ENCODE peak calls at places on chromosomes 2 and 18, in four cellular contexts. M is SK-N-SH, Q is GM12878, I is K562. Y is an unnamed sample.
A peak's percentile ranks its signal among the peaks of the same experiment; 100 is the strongest.

GRCh38 chr2:63849381-63850203 is 7.9 kb downstream of the UGP2 start:
- DNase-seq in Q (no peak), M (no peak), I (no peak), Y (peak; percentile 49)

GRCh38 chr2:143705108-143705686 is 576.0 kb downstream of the ARHGAP15 start:
- DNase-seq in M (no peak), I (no peak), Q (no peak), Y (no peak)

GRCh38 chr2:150280255-150280654 is 207.2 kb downstream of the RND3 start:
- DNase-seq in M (no peak), Q (no peak), I (no peak), Y (no peak)

GRCh38 chr2:101706819-101707177 is 9.3 kb downstream of the MAP4K4 start:
- DNase-seq in Q (peak; percentile 27), M (no peak), I (no peak), Y (no peak)

GRCh38 chr2:53600835-53601234 is 166.8 kb upstream of the CHAC2 start:
- DNase-seq in I (no peak), Q (no peak), M (no peak), Y (no peak)

GRCh38 chr2:11993749-11994148 is 247.3 kb downstream of the LPIN1 start:
- DNase-seq in Q (no peak), I (peak; percentile 30), M (no peak), Y (no peak)

GRCh38 chr2:64945973-64946736 is 43.0 kb upstream of the SLC1A4 start:
- DNase-seq in Q (peak; percentile 79), I (no peak), M (no peak), Y (no peak)

GRCh38 chr2:32900246-32901000 is 46.3 kb upstream of the LTBP1 start:
- DNase-seq in M (no peak), Q (no peak), I (no peak), Y (no peak)

GRCh38 chr2:41933585-41934322 is 114.1 kb upstream of the PKDCC start:
- DNase-seq in I (no peak), M (no peak), Q (no peak), Y (no peak)

GRCh38 chr2:120480346-120480902 is 134.5 kb downstream of the INHBB start:
- DNase-seq in I (no peak), Q (no peak), M (no peak), Y (no peak)

GRCh38 chr2:202704248-202704647 is 69.5 kb downstream of the FAM117B start:
- DNase-seq in Q (no peak), I (no peak), M (no peak), Y (no peak)

GRCh38 chr2:204664708-204665121 is 119.4 kb downstream of the PARD3B start:
- DNase-seq in I (no peak), M (no peak), Q (no peak), Y (no peak)

GRCh38 chr2:129129087-129129486 is 810.4 kb upstream of the HS6ST1 start:
- DNase-seq in I (no peak), Q (no peak), M (no peak), Y (no peak)

GRCh38 chr2:144402282-144402681 is 117.6 kb downstream of the ZEB2 start:
- DNase-seq in Q (no peak), M (peak; percentile 8), I (no peak), Y (no peak)

GRCh38 chr18:66742832-66743231 is 138.9 kb upstream of the CDH19 start:
- DNase-seq in Q (no peak), I (no peak), M (no peak), Y (no peak)

GRCh38 chr18:76376668-76377358 is 118.2 kb downstream of the ZNF516 start:
- DNase-seq in M (no peak), I (peak; percentile 13), Q (no peak), Y (no peak)

GRCh38 chr2:219026946-219027345 is 14.4 kb downstream of the CFAP65 start:
- DNase-seq in Q (no peak), I (no peak), M (no peak), Y (no peak)

GRCh38 chr2:3046170-3046865 is 331.3 kb downstream of the EIPR1 start:
- DNase-seq in I (no peak), Q (no peak), M (no peak), Y (no peak)

GRCh38 chr18:54261894-54262293 is 7.4 kb upstream of the POLI start:
- DNase-seq in Q (peak; percentile 85), I (peak; percentile 60), M (no peak), Y (no peak)

GRCh38 chr2:193847140-193847539 is 1652.4 kb upstream of the TMEFF2 start:
- DNase-seq in M (no peak), I (no peak), Q (no peak), Y (no peak)

GRCh38 chr18:31942301-31942998 is 478 bp downstream of the TRAPPC8 start:
- DNase-seq in M (peak; percentile 58), Q (no peak), I (peak; percentile 76), Y (peak; percentile 29)

GRCh38 chr18:7683753-7684152 is 116.6 kb downstream of the PTPRM start:
- DNase-seq in I (no peak), Q (no peak), M (no peak), Y (peak; percentile 54)

GRCh38 chr2:236295481-236295880 is 31.3 kb upstream of the ASB18 start:
- DNase-seq in M (no peak), Q (no peak), I (no peak), Y (no peak)

GRCh38 chr2:202941771-202942170 is 29.7 kb downstream of the CARF start:
- DNase-seq in M (no peak), Q (no peak), I (no peak), Y (no peak)

GRCh38 chr2:96427917-96428316 is 77.2 kb downstream of the NEURL3 start:
- DNase-seq in M (no peak), Q (no peak), I (no peak), Y (no peak)

GRCh38 chr2:118994172-118994700 is 52.2 kb downstream of the MARCO start:
- DNase-seq in M (no peak), Q (no peak), I (no peak), Y (no peak)

GRCh38 chr18:75455249-75456183 is 28.0 kb upstream of the SMIM21 start:
- DNase-seq in I (no peak), M (peak; percentile 40), Q (no peak), Y (peak; percentile 63)

GRCh38 chr2:240732184-240732583 is 40.5 kb downstream of the AQP12A start:
- DNase-seq in I (no peak), M (no peak), Q (no peak), Y (no peak)

GRCh38 chr2:104429978-104430740 is 423.8 kb upstream of the POU3F3 start:
- DNase-seq in M (no peak), I (no peak), Q (no peak), Y (no peak)

GRCh38 chr2:96153291-96153713 is 8.1 kb upstream of the DUSP2 start:
- DNase-seq in M (peak; percentile 25), I (no peak), Q (no peak), Y (no peak)

GRCh38 chr2:69505710-69506109 is 68.5 kb upstream of the NFU1 start:
- DNase-seq in M (no peak), Q (no peak), I (no peak), Y (no peak)

GRCh38 chr2:202072226-202072625 is 829 bp upstream of the KIAA2012 start:
- DNase-seq in I (no peak), M (peak; percentile 29), Q (no peak), Y (no peak)

GRCh38 chr18:2846638-2847340 is at the start of gene EMILIN2:
- DNase-seq in Q (no peak), M (peak; percentile 63), I (peak; percentile 58), Y (peak; percentile 56)

GRCh38 chr2:232435805-232436204 is 20.1 kb upstream of the ALPI start:
- DNase-seq in Q (no peak), I (no peak), M (peak; percentile 5), Y (no peak)

GRCh38 chr2:240455227-240455718 is 19.8 kb downstream of the GPC1 start:
- DNase-seq in Q (no peak), I (no peak), M (no peak), Y (no peak)

GRCh38 chr18:60246606-60247005 is 126.0 kb downstream of the MC4R start:
- DNase-seq in Q (no peak), I (no peak), M (no peak), Y (no peak)

GRCh38 chr2:218217366-218218309 is 649 bp downstream of the ARPC2 start:
- DNase-seq in I (peak; percentile 36), M (peak; percentile 11), Q (no peak), Y (peak; percentile 38)

GRCh38 chr18:79068946-79069791 is at the start of gene ATP9B:
- DNase-seq in Q (peak; percentile 88), I (peak; percentile 92), M (peak; percentile 98), Y (peak; percentile 98)

GRCh38 chr18:42474577-42474976 is 519.5 kb downstream of the PIK3C3 start:
- DNase-seq in M (peak; percentile 2), I (no peak), Q (no peak), Y (no peak)
- TF ChIP-seq USF1 in M (no peak), I (no peak), Q (no peak), Y (no peak)

GRCh38 chr2:146818122-146818521 is 1026.7 kb upstream of the ACVR2A start:
- DNase-seq in Q (no peak), M (no peak), I (no peak), Y (no peak)

GRCh38 chr2:146821836-146822316 is 1023.0 kb upstream of the ACVR2A start:
- DNase-seq in Q (no peak), M (no peak), I (no peak), Y (no peak)

GRCh38 chr2:146817613-146818012 is 1027.2 kb upstream of the ACVR2A start:
- DNase-seq in M (no peak), Q (no peak), I (no peak), Y (no peak)

GRCh38 chr2:146814971-146815370 is 1029.9 kb upstream of the ACVR2A start:
- DNase-seq in I (no peak), Q (no peak), M (no peak), Y (no peak)

GRCh38 chr2:146820672-146821071 is 1024.2 kb upstream of the ACVR2A start:
- DNase-seq in Q (no peak), I (no peak), M (no peak), Y (no peak)
- TF ChIP-seq USF1 in Q (no peak), I (no peak), M (no peak), Y (no peak)

GRCh38 chr2:238462782-238463396 is 36.2 kb downstream of the ASB1 start:
- DNase-seq in Q (peak; percentile 13), M (peak; percentile 69), I (peak; percentile 57), Y (no peak)
- TF ChIP-seq USF1 in Q (no peak), M (no peak), I (no peak), Y (no peak)

GRCh38 chr18:33710269-33710668 is 132.2 kb downstream of the ASXL3 start:
- DNase-seq in Q (no peak), I (no peak), M (no peak), Y (no peak)
- TF ChIP-seq USF1 in Q (no peak), I (no peak), M (no peak), Y (no peak)

DNA sequence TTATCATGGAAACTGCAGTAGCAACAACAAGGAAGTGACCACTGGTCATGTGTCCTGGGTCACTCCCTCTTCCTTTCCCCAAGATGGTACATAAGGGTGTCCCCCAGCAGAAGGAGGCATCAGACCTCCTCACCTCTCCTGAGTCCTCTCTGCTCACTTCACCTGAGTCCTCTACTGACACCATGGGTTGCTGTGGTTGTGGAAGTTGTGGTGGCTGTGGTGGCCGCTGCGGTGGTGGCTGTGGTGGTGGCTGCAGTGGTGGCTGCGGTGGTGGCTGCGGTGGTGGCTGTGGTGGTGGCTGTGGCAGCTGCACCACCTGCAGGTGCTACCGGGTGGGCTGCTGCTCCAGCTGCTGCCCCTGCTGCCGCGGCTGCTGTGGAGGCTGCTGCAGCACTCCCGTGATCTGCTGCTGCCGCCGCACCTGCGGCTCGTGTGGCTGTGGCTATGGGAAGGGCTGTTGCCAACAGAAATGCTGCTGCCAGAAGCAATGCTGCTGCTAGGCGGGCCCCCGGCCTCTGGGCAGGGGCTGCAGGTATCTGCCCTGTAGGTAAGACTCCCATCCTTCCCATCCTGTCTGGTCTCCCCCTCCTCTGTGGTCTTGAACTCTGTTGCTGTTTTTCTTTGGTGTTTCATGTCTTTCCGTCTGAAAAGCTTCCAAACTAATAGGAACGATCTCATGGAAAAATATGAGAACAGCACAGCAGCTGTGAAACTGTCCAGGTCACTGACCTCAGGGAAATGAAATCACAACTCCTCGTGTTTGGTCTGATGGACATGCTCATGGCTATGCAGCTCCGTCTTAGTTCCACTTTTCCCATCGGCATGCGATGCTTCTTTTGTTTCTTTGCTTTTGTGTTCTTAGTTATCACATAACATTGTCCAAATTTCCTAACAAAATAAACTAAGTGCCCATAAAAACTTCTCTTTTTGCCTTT is at the start of gene SCYGR4:
- DNase-seq in I (no peak), Q (no peak), M (no peak), Y (no peak)
- TF ChIP-seq USF1 in I (no peak), Q (no peak), M (no peak), Y (no peak)

Y was measured in WTC11.